ENCODE peak calls at places on chromosomes 12 and 14, in eight cellular contexts. Y, D, L, J, A, K, E and P are unnamed samples.

GRCh38 chr12:47753021-47754001 is 5.4 kb downstream of the RAPGEF3 start:
- DNase-seq in Y (no peak), D (no peak), L (no peak), J (no peak), A (no peak), K (no peak), E (no peak), P (peak; percentile 89)

GRCh38 chr14:76837524-76837923 is 11.3 kb downstream of the LRRC74A start:
- DNase-seq in Y (no peak), D (no peak), L (no peak), J (no peak), A (no peak), K (no peak), E (no peak), P (no peak)

GRCh38 chr12:10366875-10367274 is 23.0 kb downstream of the KLRK1 start:
- DNase-seq in Y (no peak), D (no peak), L (no peak), J (no peak), A (no peak), K (no peak), E (no peak), P (no peak)

GRCh38 chr14:50599700-50600444 is 39.9 kb downstream of the ATL1 start:
- DNase-seq in Y (no peak), D (no peak), L (peak; percentile 30), J (no peak), A (no peak), K (no peak), E (no peak), P (no peak)

GRCh38 chr14:74834682-74835392 is 41.1 kb downstream of the PROX2 start:
- DNase-seq in Y (no peak), D (no peak), L (no peak), J (no peak), A (no peak), K (no peak), E (no peak), P (no peak)

GRCh38 chr12:89949457-89950195 is 241.0 kb upstream of the ATP2B1 start:
- DNase-seq in Y (no peak), D (no peak), L (no peak), J (peak; percentile 15), A (peak; percentile 11), K (no peak), E (peak; percentile 41), P (no peak)

GRCh38 chr14:56098021-56098420 is 20.2 kb upstream of the PELI2 start:
- DNase-seq in Y (no peak), D (no peak), L (no peak), J (no peak), A (no peak), K (no peak), E (no peak), P (no peak)

GRCh38 chr12:123741937-123742572 is 20.0 kb upstream of the DNAH10 start:
- DNase-seq in Y (no peak), D (peak; percentile 11), L (no peak), J (no peak), A (no peak), K (no peak), E (no peak), P (no peak)

GRCh38 chr14:104135904-104136471 is 2.4 kb upstream of the KIF26A start:
- DNase-seq in Y (no peak), D (no peak), L (peak; percentile 83), J (no peak), A (no peak), K (no peak), E (peak; percentile 21), P (no peak)

GRCh38 chr14:23663127-23663526 is 27.0 kb downstream of the DHRS2 start:
- DNase-seq in Y (no peak), D (no peak), L (no peak), J (no peak), A (no peak), K (no peak), E (no peak), P (no peak)

GRCh38 chr12:113165521-113166450 is 16.3 kb downstream of the CFAP73 start:
- DNase-seq in Y (no peak), D (no peak), L (no peak), J (no peak), A (no peak), K (no peak), E (no peak), P (no peak)

GRCh38 chr12:62194031-62194430 is 66.2 kb upstream of the USP15 start:
- DNase-seq in Y (no peak), D (no peak), L (no peak), J (no peak), A (no peak), K (no peak), E (no peak), P (no peak)

GRCh38 chr12:46892034-46892705 is 66.4 kb upstream of the SLC38A4 start:
- DNase-seq in Y (no peak), D (no peak), L (no peak), J (no peak), A (no peak), K (no peak), E (no peak), P (no peak)

GRCh38 chr12:94874086-94874985 is 129.2 kb downstream of the NDUFA12 start:
- DNase-seq in Y (no peak), D (no peak), L (no peak), J (no peak), A (no peak), K (no peak), E (no peak), P (no peak)

GRCh38 chr14:66613344-66613743 is 105.4 kb downstream of the GPHN start:
- DNase-seq in Y (no peak), D (no peak), L (no peak), J (no peak), A (no peak), K (no peak), E (no peak), P (no peak)

GRCh38 chr12:79288946-79289345 is 401.8 kb downstream of the PAWR start:
- DNase-seq in Y (no peak), D (no peak), L (no peak), J (no peak), A (no peak), K (no peak), E (no peak), P (no peak)

GRCh38 chr12:104784592-104784991 is 173.5 kb downstream of the SLC41A2 start:
- DNase-seq in Y (no peak), D (no peak), L (no peak), J (no peak), A (no peak), K (no peak), E (no peak), P (no peak)

GRCh38 chr14:100899841-100900771 is 3.4 kb downstream of the RTL1 start:
- DNase-seq in Y (no peak), D (no peak), L (no peak), J (no peak), A (no peak), K (no peak), E (no peak), P (no peak)

GRCh38 chr14:105067140-105067968 is 2.1 kb upstream of the GPR132 start:
- DNase-seq in Y (no peak), D (no peak), L (no peak), J (no peak), A (peak; percentile 72), K (no peak), E (peak; percentile 85), P (no peak)

GRCh38 chr14:61343471-61343870 is 22.1 kb downstream of the PRKCH start:
- DNase-seq in Y (no peak), D (no peak), L (no peak), J (no peak), A (no peak), K (no peak), E (no peak), P (no peak)

GRCh38 chr14:66434464-66434863 is 51.7 kb upstream of the CCDC196 start:
- DNase-seq in Y (no peak), D (no peak), L (no peak), J (no peak), A (no peak), K (no peak), E (no peak), P (no peak)

GRCh38 chr14:65019944-65020566 is 33.4 kb downstream of the FNTB start:
- DNase-seq in Y (peak; percentile 54), D (no peak), L (peak; percentile 33), J (no peak), A (peak; percentile 33), K (no peak), E (no peak), P (peak; percentile 83)

GRCh38 chr14:103518416-103519042 is 4.1 kb downstream of the CKB start:
- DNase-seq in Y (no peak), D (peak; percentile 42), L (peak; percentile 89), J (peak; percentile 49), A (peak; percentile 89), K (no peak), E (peak; percentile 73), P (peak; percentile 80)

GRCh38 chr12:9064201-9064814 is 51.4 kb downstream of the A2M start:
- DNase-seq in Y (no peak), D (peak; percentile 41), L (peak; percentile 77), J (no peak), A (no peak), K (no peak), E (peak; percentile 72), P (peak; percentile 75)